ENCODE peak calls at places on chromosomes 13 and 19, in six cellular contexts. D is activated CD8-positive, alpha-beta memory T cell treated with anti-CD3 and anti-CD28 coated beads, Interleukin-2, amount 50 U/mL, for 48 hours; V is MV-4-11; Z is HT1080; E is T follicular helper cell; S is NCI-H2081. X is an unnamed sample.

GRCh38 chr13:110853235-110853721 is 61.6 kb downstream of the ANKRD10 start:
- DNase-seq in E (no peak), S (no peak), Z (no peak), V (no peak), D (no peak), X (no peak)

GRCh38 chr13:92716749-92717148 is 509.9 kb upstream of the GPC6 start:
- DNase-seq in Z (peak), V (no peak), D (no peak), E (no peak), S (no peak), X (no peak)

GRCh38 chr19:53912653-53913052 is 3.6 kb downstream of the CACNG7 start:
- DNase-seq in S (no peak), E (no peak), V (no peak), Z (no peak), D (peak), X (no peak)

GRCh38 chr19:46232938-46233621 is 3.5 kb downstream of the IGFL1 start:
- DNase-seq in E (no peak), D (no peak), S (no peak), V (no peak), Z (no peak), X (no peak)

GRCh38 chr19:47598407-47599349 is 10.3 kb upstream of the BICRA start:
- DNase-seq in V (peak), D (no peak), S (no peak), E (no peak), Z (peak), X (no peak)

GRCh38 chr19:52453324-52454094 is at the start of gene ZNF578:
- DNase-seq in S (peak), V (no peak), E (peak), Z (peak), D (peak), X (no peak)

GRCh38 chr19:34096020-34096915 is 76.0 kb upstream of the LSM14A start:
- DNase-seq in E (no peak), V (peak), Z (peak), S (peak), D (no peak), X (peak)

GRCh38 chr13:33707449-33707848 is 110.5 kb upstream of the RFC3 start:
- DNase-seq in Z (no peak), E (no peak), D (no peak), V (no peak), S (no peak), X (no peak)

GRCh38 chr13:65456150-65456912 is 1773.8 kb downstream of the PCDH9 start:
- DNase-seq in V (no peak), E (no peak), S (peak), Z (peak), D (no peak), X (no peak)

GRCh38 chr19:13718733-13719132 is 45.6 kb upstream of the MRI1 start:
- DNase-seq in E (no peak), S (peak), D (no peak), Z (peak), V (peak), X (no peak)

GRCh38 chr19:37655689-37656491 is 625 bp upstream of the ZFP30 start:
- DNase-seq in E (peak), V (no peak), Z (peak), S (peak), D (peak), X (peak)

GRCh38 chr13:93079294-93079693 is 147.3 kb upstream of the GPC6 start:
- DNase-seq in V (no peak), E (no peak), S (peak), D (no peak), Z (no peak), X (no peak)

GRCh38 chr13:41707192-41707858 is 250.0 kb downstream of the RGCC start:
- DNase-seq in Z (no peak), D (no peak), V (no peak), E (no peak), S (no peak), X (no peak)

GRCh38 chr13:102693781-102694180 is 1.1 kb downstream of the METTL21C start:
- DNase-seq in S (no peak), D (no peak), E (no peak), V (peak), Z (no peak), X (no peak)

GRCh38 chr13:47598340-47598911 is 402.6 kb downstream of the SUCLA2 start:
- DNase-seq in S (no peak), D (no peak), E (no peak), V (no peak), Z (no peak), X (peak)

X was measured in Kasumi-1.